ENCODE peak calls at places on chromosomes 2 and 18, in six cellular contexts. O is colonic mucosa, Z is Peyer's patch, D is lung, G is cardiac muscle cell, H is neural progenitor cell. I is an unnamed sample.
A peak's percentile ranks its signal among the peaks of the same experiment; 100 is the strongest.

GRCh38 chr2:186595219-186595618 is 5.4 kb downstream of the ITGAV start:
- DNase-seq in O (no peak), H (no peak), Z (no peak), G (peak; percentile 54), D (no peak), I (no peak)

GRCh38 chr2:88671786-88672427 is 19.6 kb upstream of the RPIA start:
- DNase-seq in D (no peak), O (no peak), Z (no peak), H (peak; percentile 38), G (peak; percentile 69), I (peak; percentile 58)

GRCh38 chr2:241851325-241852115 is 7.2 kb downstream of the PDCD1 start:
- DNase-seq in H (no peak), D (no peak), G (no peak), O (no peak), Z (no peak), I (no peak)

GRCh38 chr2:189412330-189412953 is 28.8 kb upstream of the WDR75 start:
- DNase-seq in D (no peak), O (peak; percentile 40), H (peak; percentile 29), G (peak; percentile 83), Z (no peak), I (peak; percentile 23)

GRCh38 chr2:88832256-88832991 is 141.0 kb downstream of the RPIA start:
- DNase-seq in D (no peak), Z (peak; percentile 52), G (no peak), O (no peak), H (no peak), I (no peak)

GRCh38 chr2:60551241-60552095 is 2.0 kb downstream of the BCL11A start:
- DNase-seq in H (peak; percentile 57), O (peak; percentile 64), D (no peak), Z (peak; percentile 59), G (peak; percentile 70), I (peak; percentile 34)

GRCh38 chr2:62461707-62462106 is 44.3 kb downstream of the TMEM17 start:
- DNase-seq in Z (no peak), D (no peak), H (no peak), G (no peak), O (no peak), I (peak; percentile 43)

GRCh38 chr2:216606551-216607527 is 26.4 kb upstream of the IGFBP2 start:
- DNase-seq in D (no peak), H (peak; percentile 86), Z (no peak), O (no peak), G (no peak), I (no peak)

GRCh38 chr2:42974697-42975357 is 182.4 kb upstream of the HAAO start:
- DNase-seq in Z (peak; percentile 79), H (peak; percentile 84), G (peak; percentile 81), D (peak; percentile 71), O (peak; percentile 86), I (peak; percentile 55)

GRCh38 chr2:28842042-28842441 is 28.1 kb downstream of the TRMT61B start:
- DNase-seq in O (no peak), D (no peak), G (no peak), Z (no peak), H (no peak), I (no peak)

GRCh38 chr2:188725981-188726380 is 248.2 kb upstream of the COL3A1 start:
- DNase-seq in H (no peak), G (peak; percentile 81), D (no peak), O (no peak), Z (no peak), I (no peak)

DNA sequence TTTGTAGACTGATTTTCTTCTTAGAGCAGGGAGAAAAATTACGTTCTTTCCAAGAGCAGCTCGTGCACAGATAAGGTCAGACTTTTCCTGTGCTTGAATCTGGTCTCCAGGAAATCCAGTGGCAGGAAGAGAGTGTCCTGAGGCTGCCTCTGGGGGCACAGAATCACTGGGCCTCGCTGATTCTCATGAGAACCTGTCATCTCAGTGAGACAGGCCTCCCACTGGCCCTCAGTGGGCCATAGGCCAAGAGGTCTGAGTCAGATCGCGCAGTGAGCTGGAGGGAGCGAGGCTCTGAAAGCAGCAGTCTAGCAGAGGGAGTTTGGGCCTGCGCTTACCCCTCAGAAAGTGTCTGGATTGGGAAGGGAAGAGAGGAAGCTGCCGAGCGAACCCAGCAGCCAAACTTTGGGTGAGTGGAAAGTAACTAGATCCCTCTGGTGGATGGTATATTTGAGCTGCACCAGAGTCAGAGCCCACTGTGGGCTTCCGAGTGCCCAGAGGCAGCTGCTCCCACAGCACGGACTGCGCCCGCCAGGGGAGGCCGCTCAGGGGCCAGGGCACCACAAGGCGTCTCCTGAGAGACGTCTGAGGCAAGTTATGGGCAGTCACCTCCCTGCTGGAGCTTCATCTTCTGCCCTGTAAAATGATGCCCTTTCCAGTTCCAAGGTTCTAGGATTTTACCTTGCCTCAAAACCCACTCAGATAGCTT is 8.2 kb downstream of the GDF7 start:
- DNase-seq in G (peak; percentile 90), Z (no peak), H (no peak), D (no peak), O (no peak), I (peak; percentile 48)
- TF ChIP-seq CTCF in G (no peak), Z (no peak), H (no peak), D (no peak), O (no peak), I (no peak)

DNA sequence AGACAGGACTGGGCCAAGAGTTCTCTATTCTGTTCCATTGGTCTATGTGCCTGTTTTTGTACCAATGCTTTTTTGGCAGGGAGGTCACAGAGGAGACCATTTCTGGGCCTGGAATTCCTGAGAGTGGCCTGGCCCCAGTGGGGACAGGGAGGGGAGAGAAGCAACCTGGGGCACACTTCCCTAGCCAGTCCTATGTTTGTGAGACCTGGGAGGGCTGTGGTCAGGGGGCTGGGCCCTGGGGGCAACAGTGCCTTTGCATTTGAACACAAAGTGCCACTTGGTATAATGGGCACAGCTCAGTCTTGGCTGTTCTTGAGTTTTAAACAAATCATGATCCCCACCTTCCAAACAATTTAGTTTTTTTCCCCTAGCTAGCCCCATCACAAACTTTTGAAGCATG is 133.4 kb downstream of the GLI2 start:
- DNase-seq in G (no peak), D (no peak), O (no peak), H (no peak), Z (no peak), I (no peak)
- H3K27ac ChIP-seq in G (no peak overlapping the region), D (no peak overlapping the region), O (no peak overlapping the region), H (no peak overlapping the region), Z (no peak overlapping the region), I (no peak overlapping the region)

GRCh38 chr2:146523218-146523617 is 1321.6 kb upstream of the ACVR2A start:
- DNase-seq in G (peak; percentile 30), Z (no peak), H (no peak), D (no peak), O (no peak), I (no peak)
- TF ChIP-seq CTCF in G (peak; percentile 22), Z (no peak), H (peak; percentile 56), D (no peak), O (no peak), I (peak; percentile 27)

GRCh38 chr18:54787098-54787497 is 41.2 kb upstream of the RAB27B start:
- DNase-seq in G (no peak), O (no peak), D (no peak), H (no peak), Z (no peak), I (no peak)
- H3K27ac ChIP-seq in G (no peak overlapping the region), O (no peak overlapping the region), D (no peak overlapping the region), H (no peak overlapping the region), Z (no peak overlapping the region), I (no peak overlapping the region)

GRCh38 chr18:79644006-79644665 is 35.5 kb upstream of the CTDP1 start:
- DNase-seq in Z (peak; percentile 58), G (peak; percentile 66), D (peak; percentile 63), O (peak; percentile 48), H (peak; percentile 87), I (peak; percentile 85)
- TF ChIP-seq CTCF in Z (peak; percentile 82), G (peak; percentile 93), D (peak; percentile 66), O (peak; percentile 92), H (peak; percentile 97), I (peak; percentile 99)

DNA sequence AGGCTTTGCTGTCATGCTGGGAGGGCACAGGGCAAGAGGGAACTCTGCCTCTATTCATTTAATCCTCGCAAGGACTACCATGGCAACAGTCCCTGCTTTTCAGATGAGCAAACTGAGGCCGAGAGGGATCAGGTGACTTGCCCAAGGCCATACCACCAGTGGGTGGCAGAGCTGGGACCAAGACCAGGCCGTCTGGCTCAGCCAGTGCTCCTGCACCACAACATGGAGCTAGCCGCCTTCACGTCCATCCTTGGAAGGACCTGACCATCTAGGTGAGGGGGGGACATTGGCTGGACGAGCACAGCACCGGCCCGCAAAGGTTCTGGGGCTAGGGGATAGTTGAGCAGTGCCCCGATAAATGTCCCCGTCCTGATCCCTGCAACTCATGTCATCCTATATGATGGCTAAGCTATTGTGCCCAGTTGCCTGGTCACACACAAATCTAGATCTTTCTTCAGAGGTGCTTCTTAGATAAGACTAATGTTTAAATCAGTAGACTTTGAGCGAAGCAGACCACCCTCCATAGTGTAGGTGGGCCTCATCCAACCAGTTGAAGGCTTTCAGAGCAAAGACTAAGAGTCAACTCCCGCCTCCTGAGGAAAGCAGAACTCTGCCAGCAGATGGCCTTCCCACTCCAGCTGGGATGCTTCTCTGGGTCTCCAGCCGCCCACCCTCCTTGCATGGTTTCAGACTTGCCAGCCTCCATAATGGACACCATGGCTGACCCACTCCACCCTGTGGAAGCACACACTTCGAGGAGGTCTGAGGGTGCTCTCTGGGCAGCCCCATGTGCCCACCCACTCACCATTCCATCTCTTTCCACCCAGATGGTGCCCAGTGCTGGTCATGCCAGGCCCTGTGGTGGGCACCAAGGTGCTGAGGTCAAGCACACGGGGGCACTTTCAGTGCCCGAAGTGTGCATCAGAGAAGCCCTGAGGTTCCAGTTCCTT is 214.8 kb upstream of the RAB6C start:
- DNase-seq in G (no peak), H (no peak), D (no peak), O (no peak), Z (no peak), I (no peak)
- H3K27ac ChIP-seq in G (no peak overlapping the region), H (no peak overlapping the region), D (no peak overlapping the region), O (no peak overlapping the region), Z (no peak overlapping the region), I (no peak overlapping the region)

DNA sequence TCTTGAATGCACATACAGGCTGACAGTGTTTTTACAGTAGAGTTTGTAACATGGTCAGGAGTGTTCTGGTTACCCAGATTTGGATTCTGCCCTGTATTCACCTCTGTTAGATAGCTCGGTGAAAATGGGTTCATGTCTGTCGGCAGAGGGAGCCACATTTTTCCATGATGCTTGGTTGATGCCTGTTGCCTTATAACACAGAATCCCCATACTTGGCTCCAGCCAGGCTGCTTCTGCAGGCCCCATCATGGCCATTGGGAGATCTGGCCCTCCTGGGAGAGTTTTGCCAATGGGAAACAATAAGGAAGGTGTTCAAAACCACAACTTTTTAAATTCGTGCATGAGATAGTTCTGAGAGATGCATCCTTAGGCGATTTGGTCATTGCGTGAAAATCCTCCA is 78.1 kb downstream of the WDSUB1 start:
- DNase-seq in H (no peak), G (no peak), Z (no peak), O (no peak), D (no peak), I (no peak)
- TF ChIP-seq CTCF in H (no peak), G (peak; percentile 7), Z (no peak), O (no peak), D (no peak), I (no peak)

GRCh38 chr2:20635698-20636584 is 15.0 kb downstream of the HS1BP3 start:
- DNase-seq in D (peak; percentile 85), O (peak; percentile 87), H (peak; percentile 92), G (peak; percentile 87), Z (peak; percentile 54), I (peak; percentile 70)
- H3K27ac ChIP-seq in D (peak overlapping the region; percentile 52), O (no peak overlapping the region), H (no peak overlapping the region), G (no peak overlapping the region), Z (peak overlapping the region; percentile 17), I (peak overlapping the region; percentile 8)

GRCh38 chr2:224354631-224355211 is 47.2 kb downstream of the FAM124B start:
- DNase-seq in D (peak; percentile 25), G (peak; percentile 19), O (no peak), Z (no peak), H (no peak), I (no peak)
- TF ChIP-seq CTCF in D (no peak), G (no peak), O (no peak), Z (no peak), H (no peak), I (no peak)